ENCODE peak calls at places on chromosome 17, in ten cellular contexts. One of them, this sample, is unnamed.

GRCh38 chr17:34163681-34164080 is 91.4 kb upstream of the CCL2 start:
- DNase-seq in AG04449: no peak
- DNase-seq in pancreas: no peak
- DNase-seq in cardiac fibroblast: peak; percentile 8
- DNase-seq in activated CD8-positive, alpha-beta T cell treated with anti-CD3 and anti-CD28 coated beads for 36 hours: no peak
- DNase-seq in HFFc6: peak; percentile 9
- DNase-seq in IMR-90: peak; percentile 16
- DNase-seq in fibroblast of mammary gland: peak; percentile 31
- DNase-seq in GM12865: peak; percentile 10
- DNase-seq in AG09319: no peak
- DNase-seq in this sample: no peak

GRCh38 chr17:4523946-4524345 is 25.3 kb downstream of the SPNS2 start:
- DNase-seq in pancreas: no peak
- DNase-seq in AG09319: no peak
- DNase-seq in fibroblast of mammary gland: no peak
- DNase-seq in IMR-90: no peak
- DNase-seq in HFFc6: no peak
- DNase-seq in cardiac fibroblast: no peak
- DNase-seq in GM12865: no peak
- DNase-seq in activated CD8-positive, alpha-beta T cell treated with anti-CD3 and anti-CD28 coated beads for 36 hours: no peak
- DNase-seq in AG04449: no peak
- DNase-seq in this sample: no peak

GRCh38 chr17:38729886-38730525 is at the start of gene CISD3:
- DNase-seq in AG04449: no peak
- DNase-seq in cardiac fibroblast: peak; percentile 90
- DNase-seq in GM12865: peak; percentile 95
- DNase-seq in HFFc6: peak; percentile 49
- DNase-seq in pancreas: peak; percentile 85
- DNase-seq in IMR-90: peak; percentile 76
- DNase-seq in activated CD8-positive, alpha-beta T cell treated with anti-CD3 and anti-CD28 coated beads for 36 hours: peak; percentile 86
- DNase-seq in fibroblast of mammary gland: peak; percentile 75
- DNase-seq in AG09319: peak; percentile 67
- DNase-seq in this sample: peak; percentile 95

GRCh38 chr17:1623057-1623456 is 5.6 kb downstream of the SLC43A2 start:
- DNase-seq in cardiac fibroblast: no peak
- DNase-seq in IMR-90: no peak
- DNase-seq in AG04449: no peak
- DNase-seq in pancreas: no peak
- DNase-seq in HFFc6: no peak
- DNase-seq in activated CD8-positive, alpha-beta T cell treated with anti-CD3 and anti-CD28 coated beads for 36 hours: no peak
- DNase-seq in GM12865: no peak
- DNase-seq in AG09319: no peak
- DNase-seq in fibroblast of mammary gland: no peak
- DNase-seq in this sample: no peak

GRCh38 chr17:79372470-79373238 is 238.2 kb downstream of the RBFOX3 start:
- DNase-seq in fibroblast of mammary gland: no peak
- DNase-seq in AG09319: no peak
- DNase-seq in GM12865: no peak
- DNase-seq in pancreas: no peak
- DNase-seq in cardiac fibroblast: no peak
- DNase-seq in HFFc6: no peak
- DNase-seq in AG04449: no peak
- DNase-seq in IMR-90: no peak
- DNase-seq in activated CD8-positive, alpha-beta T cell treated with anti-CD3 and anti-CD28 coated beads for 36 hours: no peak
- DNase-seq in this sample: no peak

GRCh38 chr17:74016504-74016903 is 187.0 kb upstream of the RPL38 start:
- DNase-seq in IMR-90: no peak
- DNase-seq in GM12865: no peak
- DNase-seq in cardiac fibroblast: no peak
- DNase-seq in activated CD8-positive, alpha-beta T cell treated with anti-CD3 and anti-CD28 coated beads for 36 hours: no peak
- DNase-seq in AG09319: no peak
- DNase-seq in fibroblast of mammary gland: no peak
- DNase-seq in HFFc6: no peak
- DNase-seq in AG04449: no peak
- DNase-seq in pancreas: no peak
- DNase-seq in this sample: no peak

GRCh38 chr17:4598776-4599504 is 14.6 kb downstream of the SMTNL2 start:
- DNase-seq in AG09319: no peak
- DNase-seq in pancreas: no peak
- DNase-seq in fibroblast of mammary gland: peak; percentile 66
- DNase-seq in cardiac fibroblast: peak; percentile 92
- DNase-seq in activated CD8-positive, alpha-beta T cell treated with anti-CD3 and anti-CD28 coated beads for 36 hours: no peak
- DNase-seq in HFFc6: no peak
- DNase-seq in GM12865: no peak
- DNase-seq in IMR-90: peak; percentile 51
- DNase-seq in AG04449: no peak
- DNase-seq in this sample: no peak

GRCh38 chr17:45961206-45961605 is 37.8 kb upstream of the STH start:
- DNase-seq in fibroblast of mammary gland: no peak
- DNase-seq in IMR-90: no peak
- DNase-seq in AG04449: no peak
- DNase-seq in AG09319: no peak
- DNase-seq in activated CD8-positive, alpha-beta T cell treated with anti-CD3 and anti-CD28 coated beads for 36 hours: no peak
- DNase-seq in pancreas: no peak
- DNase-seq in GM12865: no peak
- DNase-seq in HFFc6: no peak
- DNase-seq in cardiac fibroblast: no peak
- DNase-seq in this sample: no peak

GRCh38 chr17:50877838-50878237 is 11.7 kb upstream of the TOB1 start:
- DNase-seq in AG04449: no peak
- DNase-seq in IMR-90: no peak
- DNase-seq in fibroblast of mammary gland: no peak
- DNase-seq in GM12865: no peak
- DNase-seq in cardiac fibroblast: no peak
- DNase-seq in AG09319: no peak
- DNase-seq in HFFc6: no peak
- DNase-seq in activated CD8-positive, alpha-beta T cell treated with anti-CD3 and anti-CD28 coated beads for 36 hours: no peak
- DNase-seq in pancreas: no peak
- DNase-seq in this sample: no peak

GRCh38 chr17:50882851-50883250 is 16.7 kb upstream of the TOB1 start:
- DNase-seq in IMR-90: peak; percentile 76
- DNase-seq in cardiac fibroblast: peak; percentile 39
- DNase-seq in pancreas: no peak
- DNase-seq in activated CD8-positive, alpha-beta T cell treated with anti-CD3 and anti-CD28 coated beads for 36 hours: no peak
- DNase-seq in GM12865: no peak
- DNase-seq in AG09319: no peak
- DNase-seq in HFFc6: peak; percentile 78
- DNase-seq in AG04449: no peak
- DNase-seq in fibroblast of mammary gland: peak; percentile 67
- DNase-seq in this sample: no peak

GRCh38 chr17:50875074-50875473 is 8.9 kb upstream of the TOB1 start:
- DNase-seq in AG09319: no peak
- DNase-seq in IMR-90: no peak
- DNase-seq in cardiac fibroblast: no peak
- DNase-seq in activated CD8-positive, alpha-beta T cell treated with anti-CD3 and anti-CD28 coated beads for 36 hours: no peak
- DNase-seq in AG04449: no peak
- DNase-seq in HFFc6: no peak
- DNase-seq in GM12865: no peak
- DNase-seq in pancreas: no peak
- DNase-seq in fibroblast of mammary gland: no peak
- DNase-seq in this sample: no peak

GRCh38 chr17:50881182-50881581 is 15.0 kb upstream of the TOB1 start:
- DNase-seq in fibroblast of mammary gland: no peak
- DNase-seq in AG04449: no peak
- DNase-seq in IMR-90: no peak
- DNase-seq in GM12865: no peak
- DNase-seq in pancreas: no peak
- DNase-seq in cardiac fibroblast: no peak
- DNase-seq in HFFc6: no peak
- DNase-seq in AG09319: no peak
- DNase-seq in activated CD8-positive, alpha-beta T cell treated with anti-CD3 and anti-CD28 coated beads for 36 hours: no peak
- DNase-seq in this sample: no peak

DNA sequence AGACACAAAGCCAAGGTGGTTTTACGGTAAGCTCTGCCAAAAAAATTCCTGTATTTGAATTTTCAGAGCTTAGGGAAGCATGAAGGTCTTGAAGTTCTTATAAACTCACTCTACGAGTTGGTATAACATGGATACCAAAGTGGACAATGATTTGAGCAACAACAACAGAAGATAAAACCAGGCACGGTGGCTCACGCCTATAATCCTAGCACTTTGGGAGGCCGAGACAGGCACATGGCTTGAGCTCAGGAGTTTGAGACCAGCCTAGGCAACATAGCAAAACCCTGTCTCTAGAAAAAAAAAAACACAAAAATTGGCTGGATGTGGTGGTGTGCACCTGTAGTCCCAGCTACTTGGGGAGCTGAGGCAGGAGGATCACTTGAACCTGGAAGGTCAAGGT is 12.9 kb upstream of the TOB1 start:
- DNase-seq in HFFc6: no peak
- DNase-seq in activated CD8-positive, alpha-beta T cell treated with anti-CD3 and anti-CD28 coated beads for 36 hours: no peak
- DNase-seq in AG04449: no peak
- DNase-seq in fibroblast of mammary gland: no peak
- DNase-seq in IMR-90: no peak
- DNase-seq in pancreas: no peak
- DNase-seq in GM12865: no peak
- DNase-seq in cardiac fibroblast: no peak
- DNase-seq in AG09319: no peak
- DNase-seq in this sample: no peak
- TF ChIP-seq CTCF in HFFc6: no peak
- TF ChIP-seq CTCF in activated CD8-positive, alpha-beta T cell treated with anti-CD3 and anti-CD28 coated beads for 36 hours: no peak
- TF ChIP-seq CTCF in AG04449: no peak
- TF ChIP-seq CTCF in fibroblast of mammary gland: no peak
- TF ChIP-seq CTCF in IMR-90: no peak
- TF ChIP-seq CTCF in pancreas: no peak
- TF ChIP-seq CTCF in GM12865: no peak
- TF ChIP-seq CTCF in cardiac fibroblast: no peak
- TF ChIP-seq CTCF in AG09319: no peak
- TF ChIP-seq CTCF in this sample: no peak

GRCh38 chr17:76940738-76941350 is 72.6 kb downstream of the MGAT5B start:
- DNase-seq in HFFc6: no peak
- DNase-seq in activated CD8-positive, alpha-beta T cell treated with anti-CD3 and anti-CD28 coated beads for 36 hours: peak; percentile 48
- DNase-seq in IMR-90: no peak
- DNase-seq in pancreas: no peak
- DNase-seq in GM12865: no peak
- DNase-seq in AG09319: no peak
- DNase-seq in AG04449: no peak
- DNase-seq in fibroblast of mammary gland: no peak
- DNase-seq in cardiac fibroblast: no peak
- DNase-seq in this sample: no peak
- TF ChIP-seq CTCF in HFFc6: peak; percentile 54
- TF ChIP-seq CTCF in activated CD8-positive, alpha-beta T cell treated with anti-CD3 and anti-CD28 coated beads for 36 hours: no peak
- TF ChIP-seq CTCF in IMR-90: peak; percentile 11
- TF ChIP-seq CTCF in pancreas: no peak
- TF ChIP-seq CTCF in GM12865: no peak
- TF ChIP-seq CTCF in AG09319: peak; percentile 2
- TF ChIP-seq CTCF in AG04449: no peak
- TF ChIP-seq CTCF in fibroblast of mammary gland: no peak
- TF ChIP-seq CTCF in cardiac fibroblast: peak; percentile 10
- TF ChIP-seq CTCF in this sample: peak; percentile 9

GRCh38 chr17:57989011-57989345 is 924 bp upstream of the VEZF1 start:
- DNase-seq in cardiac fibroblast: peak; percentile 41
- DNase-seq in IMR-90: peak; percentile 50
- DNase-seq in AG04449: no peak
- DNase-seq in pancreas: peak; percentile 32
- DNase-seq in AG09319: no peak
- DNase-seq in fibroblast of mammary gland: peak; percentile 49
- DNase-seq in HFFc6: peak; percentile 55
- DNase-seq in GM12865: no peak
- DNase-seq in activated CD8-positive, alpha-beta T cell treated with anti-CD3 and anti-CD28 coated beads for 36 hours: no peak
- DNase-seq in this sample: no peak
- TF ChIP-seq CTCF in cardiac fibroblast: no peak
- TF ChIP-seq CTCF in IMR-90: peak; percentile 10
- TF ChIP-seq CTCF in AG04449: no peak
- TF ChIP-seq CTCF in pancreas: no peak
- TF ChIP-seq CTCF in AG09319: no peak
- TF ChIP-seq CTCF in fibroblast of mammary gland: no peak
- TF ChIP-seq CTCF in HFFc6: peak; percentile 39
- TF ChIP-seq CTCF in GM12865: no peak
- TF ChIP-seq CTCF in activated CD8-positive, alpha-beta T cell treated with anti-CD3 and anti-CD28 coated beads for 36 hours: no peak
- TF ChIP-seq CTCF in this sample: no peak

GRCh38 chr17:17171186-17171585 is 34.9 kb downstream of the PLD6 start:
- DNase-seq in HFFc6: no peak
- DNase-seq in cardiac fibroblast: no peak
- DNase-seq in IMR-90: no peak
- DNase-seq in AG09319: no peak
- DNase-seq in fibroblast of mammary gland: no peak
- DNase-seq in activated CD8-positive, alpha-beta T cell treated with anti-CD3 and anti-CD28 coated beads for 36 hours: no peak
- DNase-seq in GM12865: no peak
- DNase-seq in AG04449: no peak
- DNase-seq in pancreas: no peak
- DNase-seq in this sample: no peak

GRCh38 chr17:17172990-17173389 is 33.1 kb downstream of the PLD6 start:
- DNase-seq in activated CD8-positive, alpha-beta T cell treated with anti-CD3 and anti-CD28 coated beads for 36 hours: no peak
- DNase-seq in cardiac fibroblast: no peak
- DNase-seq in HFFc6: no peak
- DNase-seq in AG09319: no peak
- DNase-seq in pancreas: no peak
- DNase-seq in IMR-90: no peak
- DNase-seq in GM12865: no peak
- DNase-seq in AG04449: no peak
- DNase-seq in fibroblast of mammary gland: no peak
- DNase-seq in this sample: no peak

GRCh38 chr17:17170346-17170976 is 35.7 kb downstream of the PLD6 start:
- DNase-seq in GM12865: no peak
- DNase-seq in AG09319: peak; percentile 29
- DNase-seq in cardiac fibroblast: no peak
- DNase-seq in HFFc6: no peak
- DNase-seq in fibroblast of mammary gland: no peak
- DNase-seq in activated CD8-positive, alpha-beta T cell treated with anti-CD3 and anti-CD28 coated beads for 36 hours: no peak
- DNase-seq in pancreas: no peak
- DNase-seq in AG04449: peak; percentile 26
- DNase-seq in IMR-90: peak; percentile 21
- DNase-seq in this sample: no peak

GRCh38 chr17:17173921-17174320 is 32.2 kb downstream of the PLD6 start:
- DNase-seq in HFFc6: no peak
- DNase-seq in AG04449: no peak
- DNase-seq in IMR-90: no peak
- DNase-seq in pancreas: no peak
- DNase-seq in activated CD8-positive, alpha-beta T cell treated with anti-CD3 and anti-CD28 coated beads for 36 hours: no peak
- DNase-seq in fibroblast of mammary gland: no peak
- DNase-seq in cardiac fibroblast: no peak
- DNase-seq in AG09319: no peak
- DNase-seq in GM12865: no peak
- DNase-seq in this sample: no peak

DNA sequence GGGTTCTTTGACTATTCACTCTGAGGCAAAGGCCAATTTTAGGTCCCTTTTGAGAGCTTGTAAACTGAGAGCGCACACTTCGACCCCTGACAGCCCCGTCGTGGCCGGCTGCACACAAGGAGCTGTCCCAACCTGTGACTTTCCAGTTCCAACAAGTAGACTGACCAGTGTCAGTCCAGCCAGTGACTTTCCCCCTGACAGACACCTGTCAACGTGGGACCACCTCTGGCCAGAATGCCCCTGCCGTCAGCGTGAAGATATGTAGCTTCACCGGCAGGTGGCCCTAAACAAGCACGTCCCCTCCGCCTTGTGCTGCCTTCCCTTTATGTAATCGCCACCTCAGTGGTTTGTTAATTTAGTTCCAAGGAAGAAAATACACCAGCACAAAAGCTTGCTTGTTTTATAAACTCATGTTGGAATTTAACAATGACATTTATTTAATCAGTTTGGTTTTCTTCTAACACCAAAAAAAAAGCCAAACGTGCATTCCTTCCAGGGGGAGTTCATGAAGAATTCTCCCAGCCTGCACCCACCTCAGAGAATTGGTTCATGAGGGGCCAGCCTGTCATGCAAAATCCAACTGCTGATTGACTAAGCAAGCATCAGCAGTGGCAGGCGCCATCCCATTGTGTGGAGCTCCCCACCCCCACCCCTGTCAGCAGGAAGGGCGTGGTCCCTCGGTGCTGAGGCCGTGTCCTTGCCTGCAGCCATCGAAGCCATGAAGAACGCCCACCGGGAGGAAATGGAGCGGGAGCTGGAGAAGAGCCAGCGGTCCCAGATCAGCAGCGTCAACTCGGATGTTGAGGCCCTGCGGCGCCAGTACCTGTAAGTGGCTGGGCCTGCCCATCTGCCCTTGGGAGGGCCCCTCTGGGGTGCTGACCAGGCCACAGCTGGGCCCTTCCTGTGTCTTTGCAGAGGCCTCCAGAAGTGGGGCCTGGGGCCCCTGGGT is 33.9 kb downstream of the PLD6 start:
- DNase-seq in fibroblast of mammary gland: no peak
- DNase-seq in activated CD8-positive, alpha-beta T cell treated with anti-CD3 and anti-CD28 coated beads for 36 hours: no peak
- DNase-seq in HFFc6: no peak
- DNase-seq in IMR-90: no peak
- DNase-seq in GM12865: no peak
- DNase-seq in pancreas: no peak
- DNase-seq in AG09319: no peak
- DNase-seq in cardiac fibroblast: no peak
- DNase-seq in AG04449: no peak
- DNase-seq in this sample: no peak
- TF ChIP-seq CTCF in fibroblast of mammary gland: no peak
- TF ChIP-seq CTCF in activated CD8-positive, alpha-beta T cell treated with anti-CD3 and anti-CD28 coated beads for 36 hours: no peak
- TF ChIP-seq CTCF in HFFc6: no peak
- TF ChIP-seq CTCF in IMR-90: no peak
- TF ChIP-seq CTCF in GM12865: no peak
- TF ChIP-seq CTCF in pancreas: no peak
- TF ChIP-seq CTCF in AG09319: no peak
- TF ChIP-seq CTCF in cardiac fibroblast: no peak
- TF ChIP-seq CTCF in AG04449: no peak
- TF ChIP-seq CTCF in this sample: no peak